ENCODE peak calls at places on chromosome 3, in four cellular contexts. H, I, T and R are unnamed samples.

GRCh38 chr3:63977893-63978292 is 45.4 kb downstream of the PSMD6 start:
- DNase-seq in H (no peak), T (no peak), I (no peak), R (no peak)

GRCh38 chr3:126621627-126622345 is 33.1 kb downstream of the TXNRD3 start:
- DNase-seq in I (no peak), T (no peak), H (no peak), R (no peak)

GRCh38 chr3:145739926-145740325 is 421.1 kb downstream of the PLOD2 start:
- DNase-seq in H (no peak), T (no peak), I (no peak), R (no peak)

GRCh38 chr3:149815728-149816127 is 2.7 kb downstream of the RNF13 start:
- DNase-seq in H (no peak), T (no peak), I (no peak), R (no peak)

GRCh38 chr3:25820372-25820771 is 30.5 kb downstream of the OXSM start:
- DNase-seq in T (peak), H (peak), I (no peak), R (peak)

GRCh38 chr3:12532182-12532581 is 13.1 kb downstream of the MKRN2OS start:
- DNase-seq in H (no peak), T (no peak), I (no peak), R (no peak)

GRCh38 chr3:31016196-31016595 is 121.7 kb upstream of the GADL1 start:
- DNase-seq in T (no peak), H (no peak), I (no peak), R (no peak)

GRCh38 chr3:50146316-50146901 is 8.7 kb upstream of the SEMA3F start:
- DNase-seq in H (no peak), I (no peak), T (peak), R (no peak)

GRCh38 chr3:105822171-105823123 is 46.4 kb downstream of the CBLB start:
- DNase-seq in I (no peak), H (no peak), T (no peak), R (no peak)

GRCh38 chr3:23202921-23203650 is at the start of gene UBE2E2:
- DNase-seq in H (peak), I (peak), T (peak), R (peak)

GRCh38 chr3:59816312-59816711 is 766.5 kb upstream of the CFAP20DC start:
- DNase-seq in T (no peak), I (no peak), H (no peak), R (no peak)

GRCh38 chr3:169946336-169946735 is 20.3 kb upstream of the SEC62 start:
- DNase-seq in I (no peak), T (no peak), H (no peak), R (peak)

GRCh38 chr3:105518201-105518600 is 151.5 kb downstream of the ALCAM start:
- DNase-seq in T (no peak), I (no peak), H (no peak), R (no peak)

GRCh38 chr3:71504250-71505036 is 79.1 kb downstream of the FOXP1 start:
- DNase-seq in I (no peak), H (no peak), T (no peak), R (no peak)

GRCh38 chr3:159814161-159814560 is 174.5 kb upstream of the IL12A start:
- DNase-seq in H (no peak), I (no peak), T (peak), R (no peak)

GRCh38 chr3:196168808-196169391 is 42.3 kb downstream of the ZDHHC19 start:
- DNase-seq in I (no peak), T (no peak), H (no peak), R (peak)

GRCh38 chr3:32399030-32399620 is 7.5 kb downstream of the CMTM7 start:
- DNase-seq in T (peak), I (no peak), H (no peak), R (no peak)

GRCh38 chr3:186241910-186242821 is 119.9 kb downstream of the DGKG start:
- DNase-seq in H (peak), I (peak), T (peak), R (peak)

GRCh38 chr3:177475266-177475665 is 278.0 kb upstream of the TBL1XR1 start:
- DNase-seq in I (no peak), T (no peak), H (no peak), R (no peak)

GRCh38 chr3:138195491-138195890 is 8.4 kb downstream of the ARMC8 start:
- DNase-seq in T (no peak), I (no peak), H (no peak), R (no peak)

GRCh38 chr3:156677536-156677935 is 3.1 kb downstream of the TIPARP start:
- DNase-seq in H (no peak), T (no peak), I (no peak), R (no peak)

GRCh38 chr3:194184265-194184751 is 48.4 kb downstream of the HES1 start:
- DNase-seq in T (no peak), I (no peak), H (no peak), R (peak)

GRCh38 chr3:16012086-16012485 is 162.4 kb upstream of the GALNT15 start:
- DNase-seq in H (no peak), T (no peak), I (no peak), R (no peak)
- H3K27ac ChIP-seq in H (no peak), T (no peak), I (no peak), R (no peak)

GRCh38 chr3:142888099-142888483 is 792 bp downstream of the PCOLCE2 start:
- DNase-seq in T (peak), H (no peak), I (peak), R (no peak)

GRCh38 chr3:142889263-142890014 is 556 bp upstream of the PCOLCE2 start:
- DNase-seq in T (peak), H (no peak), I (no peak), R (no peak)

GRCh38 chr3:142886938-142887337 is 1.9 kb downstream of the PCOLCE2 start:
- DNase-seq in I (no peak), H (no peak), T (no peak), R (no peak)

GRCh38 chr3:142890592-142890991 is 1.7 kb upstream of the PCOLCE2 start:
- DNase-seq in H (no peak), I (no peak), T (no peak), R (no peak)

GRCh38 chr3:142888484-142889262 is at the start of gene PCOLCE2:
- DNase-seq in T (peak), H (peak), I (peak), R (peak)
- TF ChIP-seq CTCF in T (no peak), H (no peak), I (no peak), R (no peak)

DNA sequence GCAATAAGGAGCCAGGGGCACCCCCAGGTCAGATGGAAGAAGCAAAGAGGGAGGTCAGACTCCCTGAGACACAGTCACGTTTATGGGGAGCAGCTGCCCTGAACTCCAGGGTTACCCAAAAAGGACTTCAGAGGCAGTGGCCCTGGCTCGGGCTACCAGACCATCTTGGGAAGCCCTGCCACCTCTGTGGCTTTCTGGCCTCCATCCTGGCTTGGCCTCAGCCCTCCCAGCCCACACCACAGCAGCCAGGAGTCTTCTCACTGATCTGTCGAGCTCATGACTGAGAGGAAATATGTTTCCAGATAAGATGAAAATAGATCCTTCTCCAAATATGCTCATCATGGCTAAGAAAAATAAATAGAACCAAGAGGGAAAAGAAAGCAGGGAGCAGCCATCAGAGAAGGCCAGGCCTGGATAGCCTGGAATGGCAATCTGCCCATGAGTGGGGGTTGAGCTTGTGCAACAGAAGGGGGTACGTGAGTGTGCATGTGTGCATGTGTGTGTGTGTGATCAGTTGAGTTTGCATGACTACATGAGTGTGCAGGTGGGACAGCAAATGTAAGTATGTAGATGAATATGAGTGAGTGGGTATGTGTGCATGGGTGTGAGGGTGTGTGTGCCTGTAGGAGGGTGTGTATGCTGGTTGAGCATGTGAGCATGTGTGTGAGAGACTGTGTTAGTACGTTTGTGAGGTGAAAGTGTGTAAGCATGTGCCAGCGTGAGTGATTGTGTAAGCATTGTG is 9.8 kb upstream of the RFT1 start:
- DNase-seq in I (no peak), T (no peak), H (no peak), R (no peak)
- H3K27ac ChIP-seq in I (no peak), T (no peak), H (no peak), R (no peak)

DNA sequence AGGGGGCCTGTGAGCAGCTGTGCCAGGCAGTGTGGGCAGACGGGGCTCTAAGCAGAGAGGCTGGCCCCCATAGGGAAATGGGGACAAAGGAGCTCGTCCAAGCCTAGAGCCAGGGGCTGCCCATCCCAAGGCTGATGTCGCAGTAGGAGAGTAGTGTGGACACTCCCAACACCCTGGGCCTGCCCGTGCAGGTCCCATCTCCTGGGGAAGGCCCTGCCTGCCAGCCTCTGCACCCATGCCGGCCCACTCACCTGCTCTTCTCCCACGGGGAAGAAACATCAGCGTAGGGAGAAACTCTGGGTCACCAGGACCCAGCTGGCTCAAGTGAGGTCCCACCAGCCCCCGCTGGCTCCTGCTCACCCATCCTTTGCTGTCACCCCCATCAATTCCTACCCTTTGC is 10.7 kb upstream of the DUSP7 start:
- DNase-seq in H (no peak), T (no peak), I (no peak), R (no peak)
- TF ChIP-seq CTCF in H (no peak), T (no peak), I (no peak), R (no peak)

GRCh38 chr3:52532838-52533622 is 627 bp downstream of the NT5DC2 start:
- DNase-seq in T (peak), H (peak), I (no peak), R (peak)
- H3K27ac ChIP-seq in T (no peak), H (peak), I (peak), R (peak)

GRCh38 chr3:24359645-24360462 is 134.8 kb downstream of the THRB start:
- DNase-seq in H (no peak), I (no peak), T (peak), R (peak)
- TF ChIP-seq CTCF in H (no peak), I (peak), T (peak), R (peak)